ENCODE peak calls at places on chromosomes 12 and 14, in seven cellular contexts. X is gastrocnemius medialis, B is kidney, Y is AG04450, C is GM23248, A is upper lobe of right lung, V is neural progenitor cell. D is an unnamed sample.

GRCh38 chr12:24838531-24838950 is 110.4 kb downstream of the BCAT1 start:
- DNase-seq in X (peak), B (no peak), Y (peak), C (peak), A (no peak), V (no peak), D (no peak)

GRCh38 chr12:68792952-68793351 is 15.0 kb upstream of the MDM2 start:
- DNase-seq in X (no peak), B (no peak), Y (no peak), C (peak), A (no peak), V (peak), D (no peak)

GRCh38 chr14:73752297-73752992 is 38.3 kb upstream of the PNMA1 start:
- DNase-seq in X (peak), B (peak), Y (no peak), C (peak), A (peak), V (peak), D (no peak)

GRCh38 chr14:102554835-102555819 is 37.3 kb upstream of the RCOR1 start:
- DNase-seq in X (peak), B (peak), Y (no peak), C (peak), A (peak), V (peak), D (no peak)

GRCh38 chr14:76089575-76089974 is 62.1 kb upstream of the GPATCH2L start:
- DNase-seq in X (no peak), B (no peak), Y (no peak), C (no peak), A (no peak), V (no peak), D (no peak)

GRCh38 chr12:90841336-90841735 is 113.6 kb downstream of the CCER1 start:
- DNase-seq in X (no peak), B (no peak), Y (no peak), C (peak), A (no peak), V (no peak), D (no peak)

GRCh38 chr14:76762617-76763361 is 1.5 kb downstream of the VASH1 start:
- DNase-seq in X (no peak), B (peak), Y (no peak), C (peak), A (no peak), V (no peak), D (peak)

GRCh38 chr12:15956413-15957185 is 45.5 kb downstream of the DERA start:
- DNase-seq in X (no peak), B (no peak), Y (no peak), C (no peak), A (no peak), V (no peak), D (no peak)

GRCh38 chr14:23008836-23009235 is 1.1 kb downstream of the C14orf93 start:
- DNase-seq in X (no peak), B (no peak), Y (no peak), C (no peak), A (no peak), V (no peak), D (no peak)

GRCh38 chr12:3775385-3776035 is 22.6 kb upstream of the CRACR2A start:
- DNase-seq in X (no peak), B (no peak), Y (no peak), C (peak), A (no peak), V (no peak), D (no peak)

GRCh38 chr12:24069532-24070395 is 120.3 kb upstream of the SOX5 start:
- DNase-seq in X (no peak), B (no peak), Y (no peak), C (no peak), A (no peak), V (peak), D (no peak)

GRCh38 chr14:94646481-94646880 is 34.3 kb downstream of the SERPINA3 start:
- DNase-seq in X (no peak), B (no peak), Y (peak), C (peak), A (no peak), V (no peak), D (no peak)

GRCh38 chr12:116528067-116528466 is 31.1 kb upstream of the MAP1LC3B2 start:
- DNase-seq in X (no peak), B (no peak), Y (no peak), C (peak), A (no peak), V (no peak), D (no peak)

GRCh38 chr12:30967026-30967425 is 40.5 kb downstream of the TSPAN11 start:
- DNase-seq in X (no peak), B (peak), Y (no peak), C (no peak), A (peak), V (no peak), D (no peak)

GRCh38 chr14:27528328-27528727 is 930.5 kb upstream of the NOVA1 start:
- DNase-seq in X (no peak), B (no peak), Y (no peak), C (peak), A (no peak), V (peak), D (no peak)

GRCh38 chr14:68147331-68147730 is 327.8 kb downstream of the RAD51B start:
- DNase-seq in X (no peak), B (no peak), Y (no peak), C (peak), A (no peak), V (no peak), D (no peak)

GRCh38 chr14:47207636-47208035 is 467.8 kb downstream of the MDGA2 start:
- DNase-seq in X (no peak), B (no peak), Y (no peak), C (peak), A (no peak), V (no peak), D (no peak)

GRCh38 chr12:52216107-52216506 is 16.9 kb upstream of the KRT7 start:
- DNase-seq in X (peak), B (no peak), Y (no peak), C (no peak), A (no peak), V (peak), D (no peak)

GRCh38 chr12:123225443-123225842 is 7.5 kb downstream of the MPHOSPH9 start:
- DNase-seq in X (no peak), B (no peak), Y (no peak), C (no peak), A (no peak), V (no peak), D (no peak)

GRCh38 chr12:123227581-123228258 is 5.2 kb downstream of the MPHOSPH9 start:
- DNase-seq in X (no peak), B (no peak), Y (no peak), C (no peak), A (no peak), V (no peak), D (no peak)

GRCh38 chr12:123223241-123223668 is 9.7 kb downstream of the MPHOSPH9 start:
- DNase-seq in X (no peak), B (no peak), Y (no peak), C (no peak), A (no peak), V (no peak), D (no peak)
- H3K27ac ChIP-seq in X (no peak), B (no peak), Y (no peak), C (no peak), A (no peak), V (no peak), D (no peak)

GRCh38 chr12:99910342-99910741 is 74.4 kb downstream of the ANKS1B start:
- DNase-seq in X (no peak), B (no peak), Y (no peak), C (peak), A (no peak), V (no peak), D (no peak)

GRCh38 chr12:99914206-99914605 is 70.5 kb downstream of the ANKS1B start:
- DNase-seq in X (no peak), B (no peak), Y (no peak), C (no peak), A (no peak), V (no peak), D (no peak)

GRCh38 chr12:99911967-99912366 is 72.8 kb downstream of the ANKS1B start:
- DNase-seq in X (no peak), B (no peak), Y (no peak), C (peak), A (no peak), V (no peak), D (no peak)

GRCh38 chr12:99907210-99907609 is 77.5 kb downstream of the ANKS1B start:
- DNase-seq in X (no peak), B (no peak), Y (no peak), C (no peak), A (no peak), V (no peak), D (no peak)

GRCh38 chr12:99911076-99911475 is 73.7 kb downstream of the ANKS1B start:
- DNase-seq in X (peak), B (no peak), Y (peak), C (peak), A (no peak), V (no peak), D (peak)
- H3K4me3 ChIP-seq in X (peak), B (no peak), Y (no peak), C (peak), A (no peak), V (no peak), D (peak)

GRCh38 chr12:82955020-82955419 is 268.3 kb downstream of the TMTC2 start:
- DNase-seq in X (no peak), B (no peak), Y (no peak), C (peak), A (no peak), V (no peak), D (no peak)
- H3K27ac ChIP-seq in X (no peak), B (no peak), Y (no peak), C (no peak), A (no peak), V (no peak), D (no peak)

DNA sequence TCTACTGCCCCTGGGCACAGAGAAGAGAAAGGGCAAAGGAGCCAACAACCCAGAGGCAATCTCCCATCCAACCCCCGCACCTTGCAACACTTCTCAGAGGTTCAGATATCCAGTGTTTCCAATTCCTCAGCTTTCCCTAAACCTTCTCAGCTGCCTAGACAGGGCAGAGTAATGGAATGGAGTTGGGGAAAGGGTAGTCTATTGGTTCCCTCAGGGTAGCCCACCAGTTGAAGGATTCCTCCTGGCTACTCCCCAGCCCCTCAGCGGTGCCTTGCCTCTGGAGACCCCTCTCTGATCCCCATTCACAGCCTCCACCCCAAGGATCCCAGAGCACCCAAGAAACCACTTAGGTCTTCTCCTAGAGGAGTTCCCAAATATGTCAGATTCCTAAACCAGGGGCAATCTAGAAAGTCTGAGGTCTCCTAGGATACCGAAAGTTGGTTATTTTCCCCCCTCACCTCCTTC is 516 bp downstream of the NFE2 start:
- DNase-seq in X (no peak), B (no peak), Y (no peak), C (no peak), A (no peak), V (no peak), D (no peak)
- H3K4me3 ChIP-seq in X (peak), B (peak), Y (peak), C (peak), A (peak), V (peak), D (peak)

GRCh38 chr14:91654836-91655235 is 77.0 kb downstream of the CATSPERB start:
- DNase-seq in X (no peak), B (no peak), Y (no peak), C (no peak), A (no peak), V (no peak), D (no peak)
- H3K27ac ChIP-seq in X (no peak), B (no peak), Y (no peak), C (no peak), A (no peak), V (no peak), D (no peak)

GRCh38 chr14:62117718-62118164 is 355.5 kb downstream of the SNAPC1 start:
- DNase-seq in X (no peak), B (no peak), Y (no peak), C (peak), A (no peak), V (no peak), D (no peak)

GRCh38 chr14:62118461-62118860 is 356.2 kb downstream of the SNAPC1 start:
- DNase-seq in X (no peak), B (no peak), Y (no peak), C (no peak), A (no peak), V (no peak), D (no peak)

GRCh38 chr14:62118871-62119270 is 356.7 kb downstream of the SNAPC1 start:
- DNase-seq in X (no peak), B (no peak), Y (no peak), C (no peak), A (no peak), V (no peak), D (no peak)

GRCh38 chr14:62117010-62117717 is 354.9 kb downstream of the SNAPC1 start:
- DNase-seq in X (peak), B (peak), Y (peak), C (peak), A (peak), V (peak), D (no peak)
- H3K4me3 ChIP-seq in X (peak), B (peak), Y (peak), C (peak), A (peak), V (peak), D (peak)

GRCh38 chr14:21923820-21924219 is 250.2 kb upstream of the OR4E1 start:
- DNase-seq in X (no peak), B (no peak), Y (no peak), C (no peak), A (no peak), V (no peak), D (no peak)
- H3K27ac ChIP-seq in X (no peak), B (no peak), Y (no peak), C (no peak), A (peak), V (no peak), D (no peak)

GRCh38 chr12:97541366-97541765 is 78.8 kb downstream of the RMST start:
- DNase-seq in X (no peak), B (no peak), Y (no peak), C (no peak), A (no peak), V (no peak), D (no peak)
- H3K4me3 ChIP-seq in X (no peak), B (no peak), Y (no peak), C (no peak), A (no peak), V (no peak), D (no peak)

DNA sequence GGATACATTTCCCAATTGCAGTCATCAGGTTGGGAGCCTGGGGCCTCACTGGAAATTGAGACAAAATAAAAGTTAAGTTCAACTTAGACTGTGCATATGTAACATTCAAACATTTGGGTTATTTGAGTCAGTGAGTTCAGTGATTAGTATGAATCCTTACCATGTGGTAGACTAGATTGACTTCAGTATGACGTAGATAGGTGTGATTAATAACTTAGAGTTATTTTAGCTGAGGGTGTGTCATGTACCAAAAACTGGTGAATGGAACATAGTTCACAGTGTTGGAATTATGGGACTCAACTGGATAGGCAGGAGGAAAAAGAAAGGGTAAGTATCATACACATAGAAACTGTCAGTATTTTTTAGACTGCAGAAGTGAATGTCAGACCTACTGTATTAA is 7.9 kb upstream of the SSTR1 start:
- DNase-seq in X (no peak), B (no peak), Y (no peak), C (peak), A (no peak), V (no peak), D (no peak)
- H3K27ac ChIP-seq in X (no peak), B (no peak), Y (no peak), C (peak), A (no peak), V (no peak), D (no peak)

D was measured in coronary artery.